ENCODE peak calls at places on chromosomes 1 and 21, in seven cellular contexts. One of them, this sample, is unnamed. For H3K4me1, the result is how much of the 10 kb centered on the place peaks cover.

GRCh38 chr1:54053745-54054437 is 483 bp downstream of the TCEANC2 start:
- DNase-seq in SK-N-SH: no peak
- DNase-seq in A549: no peak
- DNase-seq in OCI-LY7: no peak
- DNase-seq in prostate gland: no peak
- DNase-seq in IMR-90: peak
- DNase-seq in GM12878: no peak
- DNase-seq in this sample: no peak

GRCh38 chr21:37208056-37208705 is 59.0 kb downstream of the VPS26C start:
- DNase-seq in SK-N-SH: peak
- DNase-seq in A549: no peak
- DNase-seq in OCI-LY7: no peak
- DNase-seq in prostate gland: peak
- DNase-seq in IMR-90: no peak
- DNase-seq in GM12878: peak
- DNase-seq in this sample: no peak

GRCh38 chr21:39175154-39175553 is 8.1 kb downstream of the PSMG1 start:
- DNase-seq in SK-N-SH: no peak
- DNase-seq in A549: peak
- DNase-seq in OCI-LY7: peak
- DNase-seq in prostate gland: no peak
- DNase-seq in IMR-90: peak
- DNase-seq in GM12878: no peak
- DNase-seq in this sample: no peak

GRCh38 chr1:189429610-189430009 is 1048.1 kb downstream of the BRINP3 start:
- DNase-seq in SK-N-SH: peak
- DNase-seq in A549: peak
- DNase-seq in OCI-LY7: peak
- DNase-seq in prostate gland: no peak
- DNase-seq in IMR-90: peak
- DNase-seq in GM12878: no peak
- DNase-seq in this sample: no peak

GRCh38 chr21:45318556-45319341 is 31.1 kb upstream of the POFUT2 start:
- DNase-seq in SK-N-SH: no peak
- DNase-seq in A549: peak
- DNase-seq in OCI-LY7: no peak
- DNase-seq in prostate gland: no peak
- DNase-seq in IMR-90: peak
- DNase-seq in GM12878: no peak
- DNase-seq in this sample: no peak

GRCh38 chr1:226611301-226611700 is 62.7 kb downstream of the STUM start:
- DNase-seq in SK-N-SH: no peak
- DNase-seq in A549: no peak
- DNase-seq in OCI-LY7: no peak
- DNase-seq in prostate gland: no peak
- DNase-seq in IMR-90: no peak
- DNase-seq in GM12878: no peak
- DNase-seq in this sample: no peak

GRCh38 chr1:16111771-16112557 is 38.5 kb upstream of the FAM131C start:
- DNase-seq in SK-N-SH: no peak
- DNase-seq in A549: no peak
- DNase-seq in OCI-LY7: no peak
- DNase-seq in prostate gland: no peak
- DNase-seq in IMR-90: peak
- DNase-seq in GM12878: no peak
- DNase-seq in this sample: no peak

GRCh38 chr21:43864806-43865470 is at the start of gene AGPAT3:
- DNase-seq in SK-N-SH: peak
- DNase-seq in A549: no peak
- DNase-seq in OCI-LY7: peak
- DNase-seq in prostate gland: no peak
- DNase-seq in IMR-90: no peak
- DNase-seq in GM12878: no peak
- DNase-seq in this sample: no peak

GRCh38 chr1:83676106-83676505 is 322.8 kb downstream of the TTLL7 start:
- DNase-seq in SK-N-SH: no peak
- DNase-seq in A549: no peak
- DNase-seq in OCI-LY7: no peak
- DNase-seq in prostate gland: no peak
- DNase-seq in IMR-90: no peak
- DNase-seq in GM12878: no peak
- DNase-seq in this sample: no peak

GRCh38 chr1:181099152-181100014 is 10.9 kb downstream of the IER5 start:
- DNase-seq in SK-N-SH: no peak
- DNase-seq in A549: no peak
- DNase-seq in OCI-LY7: no peak
- DNase-seq in prostate gland: no peak
- DNase-seq in IMR-90: peak
- DNase-seq in GM12878: peak
- DNase-seq in this sample: no peak

GRCh38 chr1:16913866-16914662 is 7.7 kb upstream of the CROCC start:
- DNase-seq in SK-N-SH: peak
- DNase-seq in A549: peak
- DNase-seq in OCI-LY7: peak
- DNase-seq in prostate gland: peak
- DNase-seq in IMR-90: peak
- DNase-seq in GM12878: peak
- DNase-seq in this sample: peak

GRCh38 chr1:30475966-30476365 is 247.4 kb downstream of the MATN1 start:
- DNase-seq in SK-N-SH: no peak
- DNase-seq in A549: no peak
- DNase-seq in OCI-LY7: no peak
- DNase-seq in prostate gland: no peak
- DNase-seq in IMR-90: no peak
- DNase-seq in GM12878: no peak
- DNase-seq in this sample: no peak

GRCh38 chr1:226064168-226064815 is 1.8 kb downstream of the H3-3A start:
- DNase-seq in SK-N-SH: no peak
- DNase-seq in A549: peak
- DNase-seq in OCI-LY7: peak
- DNase-seq in prostate gland: no peak
- DNase-seq in IMR-90: no peak
- DNase-seq in GM12878: no peak
- DNase-seq in this sample: peak

GRCh38 chr1:20540281-20540680 is 12.1 kb upstream of the FAM43B start:
- DNase-seq in SK-N-SH: no peak
- DNase-seq in A549: no peak
- DNase-seq in OCI-LY7: no peak
- DNase-seq in prostate gland: no peak
- DNase-seq in IMR-90: peak
- DNase-seq in GM12878: no peak
- DNase-seq in this sample: no peak

GRCh38 chr1:223221686-223222085 is 78.6 kb upstream of the TLR5 start:
- DNase-seq in SK-N-SH: no peak
- DNase-seq in A549: no peak
- DNase-seq in OCI-LY7: no peak
- DNase-seq in prostate gland: no peak
- DNase-seq in IMR-90: no peak
- DNase-seq in GM12878: no peak
- DNase-seq in this sample: no peak

GRCh38 chr1:154154053-154154452 is 820 bp downstream of the NUP210L start:
- DNase-seq in SK-N-SH: no peak
- DNase-seq in A549: no peak
- DNase-seq in OCI-LY7: no peak
- DNase-seq in prostate gland: no peak
- DNase-seq in IMR-90: no peak
- DNase-seq in GM12878: no peak
- DNase-seq in this sample: no peak

GRCh38 chr1:117661027-117661426 is 55.2 kb downstream of the TENT5C start:
- DNase-seq in SK-N-SH: no peak
- DNase-seq in A549: no peak
- DNase-seq in OCI-LY7: no peak
- DNase-seq in prostate gland: no peak
- DNase-seq in IMR-90: no peak
- DNase-seq in GM12878: no peak
- DNase-seq in this sample: no peak

GRCh38 chr1:206754011-206754410 is 16.6 kb upstream of the IL19 start:
- DNase-seq in SK-N-SH: no peak
- DNase-seq in A549: no peak
- DNase-seq in OCI-LY7: no peak
- DNase-seq in prostate gland: no peak
- DNase-seq in IMR-90: peak
- DNase-seq in GM12878: no peak
- DNase-seq in this sample: no peak

GRCh38 chr1:113770031-113770430 is 10.7 kb upstream of the PHTF1 start:
- DNase-seq in SK-N-SH: no peak
- DNase-seq in A549: no peak
- DNase-seq in OCI-LY7: no peak
- DNase-seq in prostate gland: no peak
- DNase-seq in IMR-90: no peak
- DNase-seq in GM12878: no peak
- DNase-seq in this sample: no peak

GRCh38 chr1:53639251-53639721 is 99.7 kb downstream of the GLIS1 start:
- DNase-seq in SK-N-SH: no peak
- DNase-seq in A549: no peak
- DNase-seq in OCI-LY7: no peak
- DNase-seq in prostate gland: no peak
- DNase-seq in IMR-90: peak
- DNase-seq in GM12878: no peak
- DNase-seq in this sample: no peak

GRCh38 chr1:75548721-75549480 is 62.0 kb downstream of the SLC44A5 start:
- DNase-seq in SK-N-SH: no peak
- DNase-seq in A549: no peak
- DNase-seq in OCI-LY7: no peak
- DNase-seq in prostate gland: no peak
- DNase-seq in IMR-90: no peak
- DNase-seq in GM12878: no peak
- DNase-seq in this sample: no peak

GRCh38 chr1:234597894-234598293 is 12.1 kb downstream of the IRF2BP2 start:
- DNase-seq in SK-N-SH: peak
- DNase-seq in A549: peak
- DNase-seq in OCI-LY7: peak
- DNase-seq in prostate gland: no peak
- DNase-seq in IMR-90: peak
- DNase-seq in GM12878: no peak
- DNase-seq in this sample: peak

GRCh38 chr1:6003568-6004411 is 11.6 kb upstream of the NPHP4 start:
- DNase-seq in SK-N-SH: peak
- DNase-seq in A549: no peak
- DNase-seq in OCI-LY7: no peak
- DNase-seq in prostate gland: no peak
- DNase-seq in IMR-90: no peak
- DNase-seq in GM12878: no peak
- DNase-seq in this sample: no peak

GRCh38 chr1:38672692-38673091 is 186.9 kb downstream of the RRAGC start:
- DNase-seq in SK-N-SH: no peak
- DNase-seq in A549: no peak
- DNase-seq in OCI-LY7: no peak
- DNase-seq in prostate gland: no peak
- DNase-seq in IMR-90: no peak
- DNase-seq in GM12878: no peak
- DNase-seq in this sample: no peak

GRCh38 chr1:237913345-237913744 is 22.6 kb upstream of the ZP4 start:
- DNase-seq in SK-N-SH: no peak
- DNase-seq in A549: peak
- DNase-seq in OCI-LY7: no peak
- DNase-seq in prostate gland: no peak
- DNase-seq in IMR-90: no peak
- DNase-seq in GM12878: no peak
- DNase-seq in this sample: no peak

GRCh38 chr1:150548632-150549495 is at the start of gene ADAMTSL4:
- DNase-seq in SK-N-SH: peak
- DNase-seq in A549: peak
- DNase-seq in OCI-LY7: peak
- DNase-seq in prostate gland: no peak
- DNase-seq in IMR-90: peak
- DNase-seq in GM12878: no peak
- DNase-seq in this sample: no peak

GRCh38 chr1:243475966-243476365 is 220.1 kb downstream of the SDCCAG8 start:
- DNase-seq in SK-N-SH: no peak
- DNase-seq in A549: peak
- DNase-seq in OCI-LY7: no peak
- DNase-seq in prostate gland: no peak
- DNase-seq in IMR-90: peak
- DNase-seq in GM12878: no peak
- DNase-seq in this sample: no peak

GRCh38 chr21:35449846-35450245 is 400.7 kb upstream of the RUNX1 start:
- DNase-seq in SK-N-SH: no peak
- DNase-seq in A549: no peak
- DNase-seq in OCI-LY7: no peak
- DNase-seq in prostate gland: no peak
- DNase-seq in IMR-90: no peak
- DNase-seq in GM12878: no peak
- DNase-seq in this sample: no peak
- H3K4me1 ChIP-seq in SK-N-SH: under half
- H3K4me1 ChIP-seq in A549: under half
- H3K4me1 ChIP-seq in OCI-LY7: under half
- H3K4me1 ChIP-seq in prostate gland: under half
- H3K4me1 ChIP-seq in IMR-90: under half
- H3K4me1 ChIP-seq in GM12878: under half
- H3K4me1 ChIP-seq in this sample: under half

GRCh38 chr1:116504308-116505156 is 66.3 kb downstream of the CD58 start:
- DNase-seq in SK-N-SH: no peak
- DNase-seq in A549: peak
- DNase-seq in OCI-LY7: peak
- DNase-seq in prostate gland: peak
- DNase-seq in IMR-90: peak
- DNase-seq in GM12878: peak
- DNase-seq in this sample: no peak
- TF ChIP-seq CTCF in SK-N-SH: no peak
- TF ChIP-seq CTCF in A549: no peak
- TF ChIP-seq CTCF in OCI-LY7: no peak
- TF ChIP-seq CTCF in prostate gland: no peak
- TF ChIP-seq CTCF in IMR-90: no peak
- TF ChIP-seq CTCF in GM12878: no peak
- TF ChIP-seq CTCF in this sample: no peak

DNA sequence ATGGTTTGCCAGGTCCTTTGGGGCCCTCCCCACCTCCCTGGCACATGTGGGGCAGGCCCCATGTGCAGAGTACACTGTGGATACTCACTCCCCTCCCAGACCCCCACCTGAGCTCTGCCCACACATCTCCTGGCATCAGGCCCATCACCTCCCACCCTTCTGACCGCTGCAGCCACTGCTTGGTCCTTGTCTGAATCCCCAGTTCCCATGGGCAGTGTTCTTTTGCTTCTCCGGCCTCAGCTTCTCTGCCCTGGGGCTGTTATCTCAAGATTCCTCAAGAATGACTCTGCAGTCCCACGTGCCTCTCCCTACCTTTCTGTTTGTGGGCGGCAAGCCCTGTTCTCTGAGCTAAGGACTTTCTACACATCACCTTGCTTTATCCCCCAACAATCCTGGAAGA is 187.7 kb upstream of the EDN2 start:
- DNase-seq in SK-N-SH: no peak
- DNase-seq in A549: peak
- DNase-seq in OCI-LY7: no peak
- DNase-seq in prostate gland: peak
- DNase-seq in IMR-90: peak
- DNase-seq in GM12878: no peak
- DNase-seq in this sample: no peak
- H3K4me1 ChIP-seq in SK-N-SH: under half
- H3K4me1 ChIP-seq in A549: under half
- H3K4me1 ChIP-seq in OCI-LY7: half or more
- H3K4me1 ChIP-seq in prostate gland: under half
- H3K4me1 ChIP-seq in IMR-90: under half
- H3K4me1 ChIP-seq in GM12878: under half
- H3K4me1 ChIP-seq in this sample: under half

DNA sequence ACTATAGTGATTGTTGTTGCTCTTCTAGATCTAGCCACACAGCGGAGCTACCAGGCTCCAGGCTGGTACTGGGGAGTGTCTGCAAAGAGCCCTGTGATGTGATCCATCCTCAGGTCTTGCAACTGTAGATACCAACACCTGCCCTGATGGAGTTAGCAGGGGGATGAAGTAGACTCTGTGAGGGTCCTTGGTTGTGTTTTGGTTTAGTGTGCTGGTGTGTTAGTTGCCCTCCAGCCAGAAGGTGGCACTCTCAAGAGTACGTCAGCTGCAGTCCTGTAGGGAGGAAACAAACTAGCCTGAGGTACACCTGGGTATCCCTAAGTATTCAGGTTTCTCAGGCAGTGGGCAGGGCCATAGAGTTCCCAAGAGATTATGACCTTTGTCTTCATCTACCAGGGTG is 81.2 kb upstream of the TMPRSS2 start:
- DNase-seq in SK-N-SH: no peak
- DNase-seq in A549: no peak
- DNase-seq in OCI-LY7: peak
- DNase-seq in prostate gland: no peak
- DNase-seq in IMR-90: no peak
- DNase-seq in GM12878: no peak
- DNase-seq in this sample: no peak
- TF ChIP-seq CTCF in SK-N-SH: no peak
- TF ChIP-seq CTCF in A549: no peak
- TF ChIP-seq CTCF in OCI-LY7: peak
- TF ChIP-seq CTCF in prostate gland: no peak
- TF ChIP-seq CTCF in IMR-90: no peak
- TF ChIP-seq CTCF in GM12878: no peak
- TF ChIP-seq CTCF in this sample: no peak